ENCODE peak calls at places on chromosomes 6 and 20, in nine cellular contexts. N is activated B cell treated with CpG ODN at 0.5 μM for 24 hours; G is Kasumi-1; P is CD4-positive, alpha-beta memory T cell; H is NCI-H524; I is effector CD4-positive, alpha-beta T cell; J is left ventricle myocardium inferior; X is stimulated activated CD4-positive, alpha-beta T cell treated with anti-CD3 and anti-CD28 coated beads, Interleukin-2, amount 100 ng/mL, for 24 hours; A is pulmonary artery endothelial cell. W is an unnamed sample.

GRCh38 chr20:36572701-36573102 is 695 bp upstream of the TGIF2 start:
- DNase-seq in N (peak), G (peak), P (peak), H (no peak), I (peak), J (no peak), X (peak), A (no peak), W (peak)

GRCh38 chr6:34985236-34985635 is 96.2 kb downstream of the ANKS1A start:
- DNase-seq in N (no peak), G (no peak), P (no peak), H (no peak), I (no peak), J (no peak), X (no peak), A (no peak), W (no peak)

GRCh38 chr20:46894971-46895905 is 595 bp downstream of the EYA2 start:
- DNase-seq in N (no peak), G (no peak), P (no peak), H (peak), I (no peak), J (no peak), X (no peak), A (no peak), W (no peak)

GRCh38 chr6:133681880-133682279 is 207.0 kb upstream of the TCF21 start:
- DNase-seq in N (no peak), G (no peak), P (no peak), H (peak), I (no peak), J (no peak), X (no peak), A (no peak), W (no peak)

GRCh38 chr6:10030942-10031537 is 383.8 kb downstream of the TFAP2A start:
- DNase-seq in N (no peak), G (peak), P (no peak), H (no peak), I (no peak), J (no peak), X (no peak), A (no peak), W (no peak)

GRCh38 chr6:81988446-81988845 is 236.0 kb upstream of the TENT5A start:
- DNase-seq in N (no peak), G (no peak), P (no peak), H (no peak), I (no peak), J (no peak), X (no peak), A (no peak), W (no peak)

GRCh38 chr6:36590237-36590636 is 3.9 kb upstream of the SRSF3 start:
- DNase-seq in N (no peak), G (no peak), P (no peak), H (no peak), I (no peak), J (no peak), X (no peak), A (no peak), W (no peak)

GRCh38 chr6:14066782-14067406 is 50.7 kb upstream of the CD83 start:
- DNase-seq in N (no peak), G (peak), P (peak), H (peak), I (no peak), J (no peak), X (no peak), A (no peak), W (peak)

GRCh38 chr20:17281478-17281877 is 54.6 kb downstream of the PCSK2 start:
- DNase-seq in N (no peak), G (peak), P (no peak), H (peak), I (no peak), J (no peak), X (no peak), A (no peak), W (no peak)

GRCh38 chr20:33348136-33348937 is 53.0 kb downstream of the CDK5RAP1 start:
- DNase-seq in N (no peak), G (no peak), P (no peak), H (no peak), I (no peak), J (no peak), X (no peak), A (no peak), W (no peak)

GRCh38 chr6:137625808-137626207 is 131.6 kb upstream of the OLIG3 start:
- DNase-seq in N (no peak), G (no peak), P (no peak), H (no peak), I (no peak), J (no peak), X (no peak), A (no peak), W (no peak)

GRCh38 chr6:97658090-97658489 is 375.1 kb upstream of the MMS22L start:
- DNase-seq in N (no peak), G (no peak), P (no peak), H (no peak), I (no peak), J (no peak), X (no peak), A (no peak), W (no peak)

GRCh38 chr6:22448311-22448711 is 121.1 kb upstream of the HDGFL1 start:
- DNase-seq in N (no peak), G (no peak), P (no peak), H (peak), I (no peak), J (no peak), X (no peak), A (peak), W (no peak)

GRCh38 chr20:51966296-51966971 is 164.1 kb upstream of the SALL4 start:
- DNase-seq in N (no peak), G (peak), P (no peak), H (peak), I (no peak), J (no peak), X (peak), A (peak), W (no peak)

GRCh38 chr20:18165553-18165952 is 27.9 kb downstream of the KAT14 start:
- DNase-seq in N (no peak), G (no peak), P (no peak), H (no peak), I (no peak), J (no peak), X (no peak), A (no peak), W (no peak)

GRCh38 chr6:138682722-138683521 is 90.6 kb upstream of the CCDC28A start:
- DNase-seq in N (no peak), G (no peak), P (no peak), H (peak), I (no peak), J (no peak), X (no peak), A (no peak), W (no peak)

GRCh38 chr6:159595173-159595572 is 97.9 kb downstream of the SOD2 start:
- DNase-seq in N (no peak), G (no peak), P (no peak), H (no peak), I (no peak), J (no peak), X (no peak), A (no peak), W (no peak)

GRCh38 chr6:134077301-134077700 is 24.9 kb upstream of the SLC2A12 start:
- DNase-seq in N (no peak), G (peak), P (no peak), H (no peak), I (no peak), J (no peak), X (no peak), A (no peak), W (no peak)

GRCh38 chr20:32567384-32568178 is 17.6 kb downstream of the NOL4L start:
- DNase-seq in N (no peak), G (no peak), P (no peak), H (no peak), I (no peak), J (no peak), X (no peak), A (no peak), W (no peak)

GRCh38 chr6:43986177-43986825 is 141.0 kb downstream of the MRPL14 start:
- DNase-seq in N (no peak), G (no peak), P (no peak), H (no peak), I (no peak), J (no peak), X (no peak), A (no peak), W (no peak)

GRCh38 chr6:109611502-109611901 is 79.5 kb downstream of the AK9 start:
- DNase-seq in N (no peak), G (no peak), P (no peak), H (no peak), I (no peak), J (no peak), X (no peak), A (no peak), W (no peak)

GRCh38 chr20:45254867-45255266 is 503 bp upstream of the SLPI start:
- DNase-seq in N (no peak), G (peak), P (no peak), H (no peak), I (no peak), J (no peak), X (no peak), A (no peak), W (no peak)

GRCh38 chr20:62922451-62922921 is 3.8 kb downstream of the DIDO1 start:
- DNase-seq in N (no peak), G (no peak), P (peak), H (no peak), I (peak), J (no peak), X (peak), A (no peak), W (no peak)

GRCh38 chr6:105199711-105200110 is 19.9 kb upstream of the POPDC3 start:
- DNase-seq in N (no peak), G (no peak), P (no peak), H (no peak), I (no peak), J (peak), X (no peak), A (no peak), W (no peak)

GRCh38 chr20:44703183-44703925 is 11.8 kb upstream of the CCN5 start:
- DNase-seq in N (no peak), G (no peak), P (no peak), H (no peak), I (no peak), J (no peak), X (no peak), A (no peak), W (no peak)

GRCh38 chr6:148999501-148999900 is 252.7 kb downstream of the UST start:
- DNase-seq in N (no peak), G (no peak), P (no peak), H (no peak), I (no peak), J (no peak), X (no peak), A (no peak), W (no peak)

GRCh38 chr6:74505391-74505790 is 700.5 kb downstream of the COL12A1 start:
- DNase-seq in N (no peak), G (peak), P (no peak), H (no peak), I (no peak), J (no peak), X (no peak), A (no peak), W (no peak)

GRCh38 chr6:3383525-3383924 is 73.3 kb downstream of the SLC22A23 start:
- DNase-seq in N (no peak), G (no peak), P (no peak), H (no peak), I (no peak), J (no peak), X (no peak), A (no peak), W (no peak)

GRCh38 chr6:112268628-112269027 is 14.3 kb upstream of the LAMA4 start:
- DNase-seq in N (no peak), G (no peak), P (no peak), H (no peak), I (no peak), J (no peak), X (no peak), A (no peak), W (no peak)

GRCh38 chr6:34897130-34897529 is 8.1 kb downstream of the ANKS1A start:
- DNase-seq in N (no peak), G (no peak), P (no peak), H (no peak), I (no peak), J (no peak), X (no peak), A (no peak), W (no peak)

GRCh38 chr6:11732036-11732545 is 46.5 kb downstream of the ADTRP start:
- DNase-seq in N (peak), G (peak), P (no peak), H (no peak), I (no peak), J (peak), X (peak), A (no peak), W (no peak)

GRCh38 chr6:145332001-145332400 is 403.3 kb downstream of the EPM2A start:
- DNase-seq in N (no peak), G (no peak), P (no peak), H (no peak), I (no peak), J (no peak), X (no peak), A (no peak), W (no peak)

GRCh38 chr6:25112207-25112874 is 166.8 kb upstream of the CARMIL1 start:
- DNase-seq in N (no peak), G (no peak), P (no peak), H (no peak), I (no peak), J (no peak), X (no peak), A (no peak), W (no peak)

GRCh38 chr6:35500782-35501181 is 3.9 kb upstream of the TEAD3 start:
- DNase-seq in N (no peak), G (no peak), P (no peak), H (peak), I (no peak), J (no peak), X (no peak), A (no peak), W (no peak)

W was measured in naive thymus-derived CD4-positive, alpha-beta T cell.